ENCODE peak calls at places on chromosome 16, in seven cellular contexts. One of them, this sample, is unnamed.

GRCh38 chr16:81143921-81144471 is 47.8 kb upstream of the GCSH start:
- DNase-seq in stomach: no peak
- DNase-seq in CD4-positive, alpha-beta T cell: no peak
- DNase-seq in mammary epithelial cell: peak
- DNase-seq in colonic mucosa: no peak
- DNase-seq in IMR-90: no peak
- DNase-seq in substantia nigra: no peak
- DNase-seq in this sample: no peak

GRCh38 chr16:48542020-48542473 is 67.9 kb downstream of the N4BP1 start:
- DNase-seq in mammary epithelial cell: peak
- DNase-seq in IMR-90: peak
- DNase-seq in substantia nigra: peak
- DNase-seq in stomach: no peak
- DNase-seq in colonic mucosa: peak
- DNase-seq in CD4-positive, alpha-beta T cell: no peak
- DNase-seq in this sample: no peak

GRCh38 chr16:85981826-85982562 is 83.0 kb downstream of the IRF8 start:
- DNase-seq in CD4-positive, alpha-beta T cell: no peak
- DNase-seq in IMR-90: no peak
- DNase-seq in colonic mucosa: no peak
- DNase-seq in substantia nigra: no peak
- DNase-seq in stomach: no peak
- DNase-seq in mammary epithelial cell: no peak
- DNase-seq in this sample: no peak

GRCh38 chr16:8718753-8719386 is 44.5 kb downstream of the ABAT start:
- DNase-seq in CD4-positive, alpha-beta T cell: no peak
- DNase-seq in substantia nigra: no peak
- DNase-seq in stomach: no peak
- DNase-seq in colonic mucosa: no peak
- DNase-seq in IMR-90: no peak
- DNase-seq in mammary epithelial cell: no peak
- DNase-seq in this sample: no peak

GRCh38 chr16:88655053-88655732 is 4.3 kb upstream of the CYBA start:
- DNase-seq in stomach: no peak
- DNase-seq in substantia nigra: no peak
- DNase-seq in colonic mucosa: no peak
- DNase-seq in CD4-positive, alpha-beta T cell: no peak
- DNase-seq in IMR-90: no peak
- DNase-seq in mammary epithelial cell: no peak
- DNase-seq in this sample: no peak

GRCh38 chr16:4214215-4214621 is 27.7 kb downstream of the SRL start:
- DNase-seq in IMR-90: peak
- DNase-seq in substantia nigra: no peak
- DNase-seq in CD4-positive, alpha-beta T cell: no peak
- DNase-seq in mammary epithelial cell: peak
- DNase-seq in stomach: peak
- DNase-seq in colonic mucosa: no peak
- DNase-seq in this sample: peak

GRCh38 chr16:84357191-84357651 is 11.1 kb upstream of the ATP2C2 start:
- DNase-seq in mammary epithelial cell: peak
- DNase-seq in IMR-90: peak
- DNase-seq in colonic mucosa: no peak
- DNase-seq in CD4-positive, alpha-beta T cell: no peak
- DNase-seq in stomach: no peak
- DNase-seq in substantia nigra: peak
- DNase-seq in this sample: no peak

GRCh38 chr16:47694543-47694942 is 233.4 kb downstream of the PHKB start:
- DNase-seq in colonic mucosa: no peak
- DNase-seq in substantia nigra: no peak
- DNase-seq in IMR-90: no peak
- DNase-seq in CD4-positive, alpha-beta T cell: no peak
- DNase-seq in mammary epithelial cell: no peak
- DNase-seq in stomach: no peak
- DNase-seq in this sample: no peak

GRCh38 chr16:53982631-53983042 is 278.7 kb downstream of the FTO start:
- DNase-seq in IMR-90: no peak
- DNase-seq in stomach: no peak
- DNase-seq in substantia nigra: no peak
- DNase-seq in colonic mucosa: no peak
- DNase-seq in mammary epithelial cell: no peak
- DNase-seq in CD4-positive, alpha-beta T cell: no peak
- DNase-seq in this sample: no peak

GRCh38 chr16:11094838-11095565 is 150.6 kb downstream of the CLEC16A start:
- DNase-seq in colonic mucosa: no peak
- DNase-seq in substantia nigra: no peak
- DNase-seq in CD4-positive, alpha-beta T cell: no peak
- DNase-seq in stomach: no peak
- DNase-seq in IMR-90: no peak
- DNase-seq in mammary epithelial cell: no peak
- DNase-seq in this sample: no peak

GRCh38 chr16:69918241-69918640 is 32.9 kb upstream of the CLEC18A start:
- DNase-seq in mammary epithelial cell: no peak
- DNase-seq in IMR-90: peak
- DNase-seq in substantia nigra: no peak
- DNase-seq in colonic mucosa: no peak
- DNase-seq in stomach: no peak
- DNase-seq in CD4-positive, alpha-beta T cell: no peak
- DNase-seq in this sample: no peak

GRCh38 chr16:70711211-70711978 is 25.5 kb upstream of the MTSS2 start:
- DNase-seq in colonic mucosa: no peak
- DNase-seq in stomach: no peak
- DNase-seq in CD4-positive, alpha-beta T cell: no peak
- DNase-seq in IMR-90: no peak
- DNase-seq in substantia nigra: no peak
- DNase-seq in mammary epithelial cell: no peak
- DNase-seq in this sample: no peak

GRCh38 chr16:64991011-64991410 is 130.9 kb downstream of the CDH11 start:
- DNase-seq in colonic mucosa: no peak
- DNase-seq in stomach: no peak
- DNase-seq in substantia nigra: no peak
- DNase-seq in mammary epithelial cell: no peak
- DNase-seq in IMR-90: no peak
- DNase-seq in CD4-positive, alpha-beta T cell: no peak
- DNase-seq in this sample: no peak

GRCh38 chr16:3065069-3065741 is at the start of gene IL32:
- DNase-seq in mammary epithelial cell: peak
- DNase-seq in CD4-positive, alpha-beta T cell: peak
- DNase-seq in IMR-90: peak
- DNase-seq in substantia nigra: no peak
- DNase-seq in stomach: peak
- DNase-seq in colonic mucosa: peak
- DNase-seq in this sample: no peak

GRCh38 chr16:80972611-80973010 is 34.1 kb downstream of the CMC2 start:
- DNase-seq in mammary epithelial cell: no peak
- DNase-seq in IMR-90: no peak
- DNase-seq in CD4-positive, alpha-beta T cell: no peak
- DNase-seq in stomach: no peak
- DNase-seq in substantia nigra: no peak
- DNase-seq in colonic mucosa: no peak
- DNase-seq in this sample: no peak

GRCh38 chr16:11254913-11255736 is 879 bp downstream of the SOCS1 start:
- DNase-seq in CD4-positive, alpha-beta T cell: peak
- DNase-seq in substantia nigra: no peak
- DNase-seq in colonic mucosa: peak
- DNase-seq in IMR-90: peak
- DNase-seq in stomach: peak
- DNase-seq in mammary epithelial cell: peak
- DNase-seq in this sample: no peak

GRCh38 chr16:82470506-82471196 is 156.1 kb upstream of the CDH13 start:
- DNase-seq in colonic mucosa: peak
- DNase-seq in stomach: no peak
- DNase-seq in CD4-positive, alpha-beta T cell: no peak
- DNase-seq in substantia nigra: no peak
- DNase-seq in IMR-90: no peak
- DNase-seq in mammary epithelial cell: no peak
- DNase-seq in this sample: no peak

GRCh38 chr16:30368122-30368791 is 2.0 kb downstream of the TBC1D10B start:
- DNase-seq in mammary epithelial cell: peak
- DNase-seq in stomach: no peak
- DNase-seq in substantia nigra: no peak
- DNase-seq in CD4-positive, alpha-beta T cell: no peak
- DNase-seq in colonic mucosa: no peak
- DNase-seq in IMR-90: peak
- DNase-seq in this sample: no peak

GRCh38 chr16:21599994-21600773 is 807 bp downstream of the METTL9 start:
- DNase-seq in substantia nigra: no peak
- DNase-seq in CD4-positive, alpha-beta T cell: no peak
- DNase-seq in mammary epithelial cell: peak
- DNase-seq in stomach: no peak
- DNase-seq in IMR-90: peak
- DNase-seq in colonic mucosa: peak
- DNase-seq in this sample: no peak

GRCh38 chr16:88678224-88678979 is 7.9 kb downstream of the SNAI3 start:
- DNase-seq in mammary epithelial cell: no peak
- DNase-seq in IMR-90: no peak
- DNase-seq in colonic mucosa: no peak
- DNase-seq in substantia nigra: no peak
- DNase-seq in stomach: no peak
- DNase-seq in CD4-positive, alpha-beta T cell: no peak
- DNase-seq in this sample: no peak

GRCh38 chr16:87931504-87931903 is 4.8 kb downstream of the CA5A start:
- DNase-seq in CD4-positive, alpha-beta T cell: no peak
- DNase-seq in mammary epithelial cell: no peak
- DNase-seq in IMR-90: no peak
- DNase-seq in substantia nigra: no peak
- DNase-seq in colonic mucosa: no peak
- DNase-seq in stomach: no peak
- DNase-seq in this sample: no peak

GRCh38 chr16:67470314-67470713 is 10.6 kb downstream of the ATP6V0D1 start:
- DNase-seq in mammary epithelial cell: no peak
- DNase-seq in stomach: peak
- DNase-seq in substantia nigra: peak
- DNase-seq in IMR-90: no peak
- DNase-seq in CD4-positive, alpha-beta T cell: no peak
- DNase-seq in colonic mucosa: peak
- DNase-seq in this sample: no peak
- H3K27ac ChIP-seq in mammary epithelial cell: no peak
- H3K27ac ChIP-seq in stomach: no peak
- H3K27ac ChIP-seq in substantia nigra: peak
- H3K27ac ChIP-seq in IMR-90: no peak
- H3K27ac ChIP-seq in CD4-positive, alpha-beta T cell: no peak
- H3K27ac ChIP-seq in colonic mucosa: no peak
- H3K27ac ChIP-seq in this sample: no peak

GRCh38 chr16:79845006-79845733 is 244.6 kb upstream of the MAF start:
- DNase-seq in substantia nigra: no peak
- DNase-seq in CD4-positive, alpha-beta T cell: no peak
- DNase-seq in mammary epithelial cell: no peak
- DNase-seq in stomach: no peak
- DNase-seq in colonic mucosa: no peak
- DNase-seq in IMR-90: no peak
- DNase-seq in this sample: no peak

GRCh38 chr16:79844603-79845002 is 244.1 kb upstream of the MAF start:
- DNase-seq in IMR-90: no peak
- DNase-seq in CD4-positive, alpha-beta T cell: no peak
- DNase-seq in colonic mucosa: no peak
- DNase-seq in stomach: no peak
- DNase-seq in mammary epithelial cell: no peak
- DNase-seq in substantia nigra: no peak
- DNase-seq in this sample: no peak

GRCh38 chr16:79847569-79847968 is 247.0 kb upstream of the MAF start:
- DNase-seq in stomach: no peak
- DNase-seq in substantia nigra: no peak
- DNase-seq in IMR-90: no peak
- DNase-seq in colonic mucosa: no peak
- DNase-seq in mammary epithelial cell: no peak
- DNase-seq in CD4-positive, alpha-beta T cell: no peak
- DNase-seq in this sample: no peak

GRCh38 chr16:79847101-79847500 is 246.6 kb upstream of the MAF start:
- DNase-seq in colonic mucosa: no peak
- DNase-seq in substantia nigra: no peak
- DNase-seq in IMR-90: no peak
- DNase-seq in stomach: peak
- DNase-seq in mammary epithelial cell: no peak
- DNase-seq in CD4-positive, alpha-beta T cell: no peak
- DNase-seq in this sample: no peak

GRCh38 chr16:79845734-79846135 is 245.2 kb upstream of the MAF start:
- DNase-seq in substantia nigra: no peak
- DNase-seq in mammary epithelial cell: no peak
- DNase-seq in CD4-positive, alpha-beta T cell: no peak
- DNase-seq in IMR-90: no peak
- DNase-seq in stomach: no peak
- DNase-seq in colonic mucosa: no peak
- DNase-seq in this sample: no peak
- H3K27ac ChIP-seq in substantia nigra: no peak
- H3K27ac ChIP-seq in mammary epithelial cell: no peak
- H3K27ac ChIP-seq in CD4-positive, alpha-beta T cell: no peak
- H3K27ac ChIP-seq in IMR-90: no peak
- H3K27ac ChIP-seq in stomach: no peak
- H3K27ac ChIP-seq in colonic mucosa: no peak
- H3K27ac ChIP-seq in this sample: no peak

GRCh38 chr16:74449470-74449869 is 28.2 kb upstream of the CLEC18B start:
- DNase-seq in substantia nigra: no peak
- DNase-seq in colonic mucosa: no peak
- DNase-seq in CD4-positive, alpha-beta T cell: no peak
- DNase-seq in stomach: no peak
- DNase-seq in IMR-90: peak
- DNase-seq in mammary epithelial cell: peak
- DNase-seq in this sample: no peak
- H3K27ac ChIP-seq in substantia nigra: no peak
- H3K27ac ChIP-seq in colonic mucosa: peak
- H3K27ac ChIP-seq in CD4-positive, alpha-beta T cell: no peak
- H3K27ac ChIP-seq in stomach: peak
- H3K27ac ChIP-seq in IMR-90: peak
- H3K27ac ChIP-seq in mammary epithelial cell: peak
- H3K27ac ChIP-seq in this sample: peak

GRCh38 chr16:28553776-28554633 is at the start of gene SGF29:
- DNase-seq in substantia nigra: peak
- DNase-seq in CD4-positive, alpha-beta T cell: peak
- DNase-seq in IMR-90: peak
- DNase-seq in mammary epithelial cell: peak
- DNase-seq in stomach: peak
- DNase-seq in colonic mucosa: peak
- DNase-seq in this sample: peak

GRCh38 chr16:28556914-28557320 is 3.2 kb downstream of the SGF29 start:
- DNase-seq in CD4-positive, alpha-beta T cell: no peak
- DNase-seq in mammary epithelial cell: no peak
- DNase-seq in IMR-90: no peak
- DNase-seq in stomach: no peak
- DNase-seq in colonic mucosa: no peak
- DNase-seq in substantia nigra: no peak
- DNase-seq in this sample: no peak

GRCh38 chr16:28554634-28555423 is 1.1 kb downstream of the SGF29 start:
- DNase-seq in IMR-90: no peak
- DNase-seq in substantia nigra: no peak
- DNase-seq in CD4-positive, alpha-beta T cell: no peak
- DNase-seq in mammary epithelial cell: no peak
- DNase-seq in colonic mucosa: no peak
- DNase-seq in stomach: no peak
- DNase-seq in this sample: no peak

GRCh38 chr16:28555593-28555992 is 1.9 kb downstream of the SGF29 start:
- DNase-seq in mammary epithelial cell: no peak
- DNase-seq in CD4-positive, alpha-beta T cell: no peak
- DNase-seq in IMR-90: no peak
- DNase-seq in substantia nigra: no peak
- DNase-seq in colonic mucosa: no peak
- DNase-seq in stomach: no peak
- DNase-seq in this sample: no peak
- H3K27ac ChIP-seq in mammary epithelial cell: no peak
- H3K27ac ChIP-seq in CD4-positive, alpha-beta T cell: no peak
- H3K27ac ChIP-seq in IMR-90: no peak
- H3K27ac ChIP-seq in substantia nigra: no peak
- H3K27ac ChIP-seq in colonic mucosa: no peak
- H3K27ac ChIP-seq in stomach: no peak
- H3K27ac ChIP-seq in this sample: no peak

GRCh38 chr16:54237-54581 is 581 bp downstream of the SNRNP25 start:
- DNase-seq in substantia nigra: no peak
- DNase-seq in stomach: no peak
- DNase-seq in IMR-90: no peak
- DNase-seq in CD4-positive, alpha-beta T cell: no peak
- DNase-seq in colonic mucosa: no peak
- DNase-seq in mammary epithelial cell: no peak
- DNase-seq in this sample: no peak
- H3K27ac ChIP-seq in substantia nigra: peak
- H3K27ac ChIP-seq in stomach: peak
- H3K27ac ChIP-seq in IMR-90: peak
- H3K27ac ChIP-seq in CD4-positive, alpha-beta T cell: no peak
- H3K27ac ChIP-seq in colonic mucosa: peak
- H3K27ac ChIP-seq in mammary epithelial cell: no peak
- H3K27ac ChIP-seq in this sample: peak

This sample was measured in ascending aorta.